ENCODE peak calls at places on chromosomes 11 and 22, in seven cellular contexts. One of them, this sample, is unnamed.

GRCh38 chr11:8283510-8284272 is 20.0 kb upstream of the LMO1 start:
- DNase-seq in Peyer's patch: peak; percentile 40
- DNase-seq in CD4-positive, CD25-positive, alpha-beta regulatory T cell: no peak
- DNase-seq in GM23338: peak; percentile 69
- DNase-seq in PC-3: no peak
- DNase-seq in CD8-positive, alpha-beta memory T cell: no peak
- DNase-seq in thoracic aorta: no peak
- DNase-seq in this sample: peak; percentile 76

GRCh38 chr11:87604350-87604749 is 566.6 kb downstream of the TMEM135 start:
- DNase-seq in Peyer's patch: no peak
- DNase-seq in CD4-positive, CD25-positive, alpha-beta regulatory T cell: no peak
- DNase-seq in GM23338: no peak
- DNase-seq in PC-3: no peak
- DNase-seq in CD8-positive, alpha-beta memory T cell: no peak
- DNase-seq in thoracic aorta: no peak
- DNase-seq in this sample: no peak

GRCh38 chr22:37326726-37327125 is 44.4 kb downstream of the CYTH4 start:
- DNase-seq in Peyer's patch: peak; percentile 83
- DNase-seq in CD4-positive, CD25-positive, alpha-beta regulatory T cell: no peak
- DNase-seq in GM23338: no peak
- DNase-seq in PC-3: peak; percentile 53
- DNase-seq in CD8-positive, alpha-beta memory T cell: no peak
- DNase-seq in thoracic aorta: no peak
- DNase-seq in this sample: no peak

GRCh38 chr11:126414615-126415014 is 59.1 kb downstream of the ST3GAL4 start:
- DNase-seq in Peyer's patch: no peak
- DNase-seq in CD4-positive, CD25-positive, alpha-beta regulatory T cell: no peak
- DNase-seq in GM23338: no peak
- DNase-seq in PC-3: peak; percentile 35
- DNase-seq in CD8-positive, alpha-beta memory T cell: no peak
- DNase-seq in thoracic aorta: peak; percentile 21
- DNase-seq in this sample: no peak

GRCh38 chr11:45113807-45114206 is 32.6 kb upstream of the PRDM11 start:
- DNase-seq in Peyer's patch: no peak
- DNase-seq in CD4-positive, CD25-positive, alpha-beta regulatory T cell: no peak
- DNase-seq in GM23338: no peak
- DNase-seq in PC-3: no peak
- DNase-seq in CD8-positive, alpha-beta memory T cell: no peak
- DNase-seq in thoracic aorta: no peak
- DNase-seq in this sample: no peak

GRCh38 chr11:10975287-10975721 is 117.5 kb upstream of the ZBED5 start:
- DNase-seq in Peyer's patch: no peak
- DNase-seq in CD4-positive, CD25-positive, alpha-beta regulatory T cell: no peak
- DNase-seq in GM23338: no peak
- DNase-seq in PC-3: no peak
- DNase-seq in CD8-positive, alpha-beta memory T cell: no peak
- DNase-seq in thoracic aorta: no peak
- DNase-seq in this sample: no peak

GRCh38 chr22:30270841-30271240 is 4.2 kb upstream of the OSM start:
- DNase-seq in Peyer's patch: no peak
- DNase-seq in CD4-positive, CD25-positive, alpha-beta regulatory T cell: no peak
- DNase-seq in GM23338: no peak
- DNase-seq in PC-3: no peak
- DNase-seq in CD8-positive, alpha-beta memory T cell: no peak
- DNase-seq in thoracic aorta: no peak
- DNase-seq in this sample: peak; percentile 94

GRCh38 chr22:44116755-44117684 is 63.7 kb upstream of the PARVG start:
- DNase-seq in Peyer's patch: no peak
- DNase-seq in CD4-positive, CD25-positive, alpha-beta regulatory T cell: no peak
- DNase-seq in GM23338: no peak
- DNase-seq in PC-3: no peak
- DNase-seq in CD8-positive, alpha-beta memory T cell: no peak
- DNase-seq in thoracic aorta: no peak
- DNase-seq in this sample: peak; percentile 73

GRCh38 chr11:17410606-17411379 is 22.3 kb upstream of the KCNJ11 start:
- DNase-seq in Peyer's patch: peak; percentile 53
- DNase-seq in CD4-positive, CD25-positive, alpha-beta regulatory T cell: no peak
- DNase-seq in GM23338: no peak
- DNase-seq in PC-3: no peak
- DNase-seq in CD8-positive, alpha-beta memory T cell: no peak
- DNase-seq in thoracic aorta: no peak
- DNase-seq in this sample: peak; percentile 45

GRCh38 chr11:76270387-76270786 is 64.1 kb upstream of the WNT11 start:
- DNase-seq in Peyer's patch: no peak
- DNase-seq in CD4-positive, CD25-positive, alpha-beta regulatory T cell: no peak
- DNase-seq in GM23338: no peak
- DNase-seq in PC-3: no peak
- DNase-seq in CD8-positive, alpha-beta memory T cell: no peak
- DNase-seq in thoracic aorta: no peak
- DNase-seq in this sample: no peak

GRCh38 chr11:10317776-10318526 is 13.1 kb downstream of the ADM start:
- DNase-seq in Peyer's patch: no peak
- DNase-seq in CD4-positive, CD25-positive, alpha-beta regulatory T cell: no peak
- DNase-seq in GM23338: no peak
- DNase-seq in PC-3: no peak
- DNase-seq in CD8-positive, alpha-beta memory T cell: no peak
- DNase-seq in thoracic aorta: no peak
- DNase-seq in this sample: no peak

GRCh38 chr11:77400306-77400705 is 73.6 kb downstream of the PAK1 start:
- DNase-seq in Peyer's patch: no peak
- DNase-seq in CD4-positive, CD25-positive, alpha-beta regulatory T cell: no peak
- DNase-seq in GM23338: no peak
- DNase-seq in PC-3: no peak
- DNase-seq in CD8-positive, alpha-beta memory T cell: no peak
- DNase-seq in thoracic aorta: no peak
- DNase-seq in this sample: no peak

GRCh38 chr22:37661160-37661924 is 2.8 kb downstream of the PDXP start:
- DNase-seq in Peyer's patch: no peak
- DNase-seq in CD4-positive, CD25-positive, alpha-beta regulatory T cell: no peak
- DNase-seq in GM23338: peak; percentile 28
- DNase-seq in PC-3: peak; percentile 35
- DNase-seq in CD8-positive, alpha-beta memory T cell: no peak
- DNase-seq in thoracic aorta: no peak
- DNase-seq in this sample: no peak

GRCh38 chr11:118438314-118438931 is 2.1 kb downstream of the KMT2A start:
- DNase-seq in Peyer's patch: no peak
- DNase-seq in CD4-positive, CD25-positive, alpha-beta regulatory T cell: peak; percentile 45
- DNase-seq in GM23338: peak; percentile 80
- DNase-seq in PC-3: peak; percentile 69
- DNase-seq in CD8-positive, alpha-beta memory T cell: peak; percentile 64
- DNase-seq in thoracic aorta: no peak
- DNase-seq in this sample: peak; percentile 75

GRCh38 chr11:69576069-69576782 is 64.7 kb upstream of the CCND1 start:
- DNase-seq in Peyer's patch: no peak
- DNase-seq in CD4-positive, CD25-positive, alpha-beta regulatory T cell: no peak
- DNase-seq in GM23338: no peak
- DNase-seq in PC-3: no peak
- DNase-seq in CD8-positive, alpha-beta memory T cell: no peak
- DNase-seq in thoracic aorta: no peak
- DNase-seq in this sample: no peak

GRCh38 chr22:36741204-36741793 is 34.6 kb downstream of the IFT27 start:
- DNase-seq in Peyer's patch: peak; percentile 7
- DNase-seq in CD4-positive, CD25-positive, alpha-beta regulatory T cell: no peak
- DNase-seq in GM23338: peak; percentile 60
- DNase-seq in PC-3: no peak
- DNase-seq in CD8-positive, alpha-beta memory T cell: no peak
- DNase-seq in thoracic aorta: no peak
- DNase-seq in this sample: no peak

GRCh38 chr22:50473855-50474671 is 772 bp downstream of the SBF1 start:
- DNase-seq in Peyer's patch: peak; percentile 74
- DNase-seq in CD4-positive, CD25-positive, alpha-beta regulatory T cell: no peak
- DNase-seq in GM23338: peak; percentile 54
- DNase-seq in PC-3: peak; percentile 10
- DNase-seq in CD8-positive, alpha-beta memory T cell: no peak
- DNase-seq in thoracic aorta: no peak
- DNase-seq in this sample: peak; percentile 86

GRCh38 chr11:22173532-22173931 is 19.4 kb upstream of the ANO5 start:
- DNase-seq in Peyer's patch: no peak
- DNase-seq in CD4-positive, CD25-positive, alpha-beta regulatory T cell: no peak
- DNase-seq in GM23338: no peak
- DNase-seq in PC-3: no peak
- DNase-seq in CD8-positive, alpha-beta memory T cell: no peak
- DNase-seq in thoracic aorta: no peak
- DNase-seq in this sample: no peak

GRCh38 chr11:30481385-30481784 is 104.8 kb downstream of the MPPED2 start:
- DNase-seq in Peyer's patch: no peak
- DNase-seq in CD4-positive, CD25-positive, alpha-beta regulatory T cell: no peak
- DNase-seq in GM23338: peak; percentile 38
- DNase-seq in PC-3: no peak
- DNase-seq in CD8-positive, alpha-beta memory T cell: no peak
- DNase-seq in thoracic aorta: no peak
- DNase-seq in this sample: no peak

GRCh38 chr11:88231894-88232482 is 56.7 kb upstream of the RAB38 start:
- DNase-seq in Peyer's patch: no peak
- DNase-seq in CD4-positive, CD25-positive, alpha-beta regulatory T cell: no peak
- DNase-seq in GM23338: peak; percentile 76
- DNase-seq in PC-3: peak; percentile 70
- DNase-seq in CD8-positive, alpha-beta memory T cell: no peak
- DNase-seq in thoracic aorta: no peak
- DNase-seq in this sample: no peak

GRCh38 chr11:17753153-17753552 is 18.6 kb downstream of the KCNC1 start:
- DNase-seq in Peyer's patch: peak; percentile 19
- DNase-seq in CD4-positive, CD25-positive, alpha-beta regulatory T cell: no peak
- DNase-seq in GM23338: no peak
- DNase-seq in PC-3: no peak
- DNase-seq in CD8-positive, alpha-beta memory T cell: no peak
- DNase-seq in thoracic aorta: no peak
- DNase-seq in this sample: peak; percentile 56

DNA sequence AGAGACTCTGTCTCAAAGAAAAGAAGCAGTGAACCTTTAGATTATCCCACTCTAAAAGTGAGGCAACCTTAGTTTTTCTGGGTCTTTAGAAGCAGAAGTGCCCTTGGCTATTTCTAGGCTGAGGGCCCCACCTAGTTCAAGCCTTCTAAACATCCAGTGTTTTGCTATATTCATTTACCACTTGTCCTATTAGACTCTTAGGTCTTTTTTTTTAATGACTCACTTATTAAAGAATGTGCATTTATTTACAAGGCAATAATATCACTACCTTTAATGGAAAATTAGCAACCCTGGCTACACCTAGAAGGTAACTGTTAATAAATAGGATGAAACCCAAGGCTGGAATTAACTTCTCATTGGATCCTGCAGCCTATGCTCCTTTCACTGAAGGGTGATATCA is 16.7 kb upstream of the EHF start:
- DNase-seq in Peyer's patch: no peak
- DNase-seq in CD4-positive, CD25-positive, alpha-beta regulatory T cell: no peak
- DNase-seq in GM23338: no peak
- DNase-seq in PC-3: peak; percentile 26
- DNase-seq in CD8-positive, alpha-beta memory T cell: no peak
- DNase-seq in thoracic aorta: no peak
- DNase-seq in this sample: no peak
- H3K4me1 ChIP-seq in Peyer's patch: peaks cover 55% of the 10 kb centered on the region
- H3K4me1 ChIP-seq in CD4-positive, CD25-positive, alpha-beta regulatory T cell: no peaks in the 10 kb centered on the region
- H3K4me1 ChIP-seq in GM23338: no peaks in the 10 kb centered on the region
- H3K4me1 ChIP-seq in PC-3: peaks cover 23% of the 10 kb centered on the region
- H3K4me1 ChIP-seq in CD8-positive, alpha-beta memory T cell: peaks cover 14% of the 10 kb centered on the region
- H3K4me1 ChIP-seq in thoracic aorta: no peaks in the 10 kb centered on the region
- H3K4me1 ChIP-seq in this sample: no peaks in the 10 kb centered on the region

GRCh38 chr11:94544582-94544831 is 786 bp downstream of the FUT4 start:
- DNase-seq in Peyer's patch: no peak
- DNase-seq in CD4-positive, CD25-positive, alpha-beta regulatory T cell: no peak
- DNase-seq in GM23338: no peak
- DNase-seq in PC-3: no peak
- DNase-seq in CD8-positive, alpha-beta memory T cell: no peak
- DNase-seq in thoracic aorta: no peak
- DNase-seq in this sample: no peak
- H3K4me1 ChIP-seq in Peyer's patch: peaks cover 49% of the 10 kb centered on the region
- H3K4me1 ChIP-seq in CD4-positive, CD25-positive, alpha-beta regulatory T cell: peaks cover 40% of the 10 kb centered on the region
- H3K4me1 ChIP-seq in GM23338: peaks cover 20% of the 10 kb centered on the region
- H3K4me1 ChIP-seq in PC-3: peaks cover 40% of the 10 kb centered on the region
- H3K4me1 ChIP-seq in CD8-positive, alpha-beta memory T cell: peaks cover 38% of the 10 kb centered on the region
- H3K4me1 ChIP-seq in thoracic aorta: peaks cover 36% of the 10 kb centered on the region
- H3K4me1 ChIP-seq in this sample: peaks cover 21% of the 10 kb centered on the region

DNA sequence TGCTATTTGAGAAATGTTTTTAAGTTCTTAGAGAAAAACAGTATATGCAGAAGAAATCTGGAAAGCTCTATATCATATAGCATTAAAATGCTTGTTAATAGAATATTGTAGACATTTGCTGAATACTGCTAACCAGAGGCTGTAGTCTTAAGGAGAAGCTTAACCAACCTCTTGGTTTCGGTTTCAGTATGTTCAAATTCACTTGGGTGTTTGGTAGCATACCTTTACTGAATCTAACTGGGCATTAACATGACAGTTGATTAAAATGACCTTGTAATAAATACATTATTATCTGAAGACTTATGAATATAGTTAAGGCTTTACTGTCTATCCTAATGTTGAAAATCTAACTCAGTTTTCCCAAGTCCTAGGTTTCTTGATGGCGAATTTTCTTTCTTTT is 5.4 kb downstream of the PCF11 start:
- DNase-seq in Peyer's patch: no peak
- DNase-seq in CD4-positive, CD25-positive, alpha-beta regulatory T cell: no peak
- DNase-seq in GM23338: no peak
- DNase-seq in PC-3: no peak
- DNase-seq in CD8-positive, alpha-beta memory T cell: peak; percentile 28
- DNase-seq in thoracic aorta: no peak
- DNase-seq in this sample: no peak
- H3K4me1 ChIP-seq in Peyer's patch: peaks cover 29% of the 10 kb centered on the region
- H3K4me1 ChIP-seq in CD4-positive, CD25-positive, alpha-beta regulatory T cell: peaks cover 45% of the 10 kb centered on the region
- H3K4me1 ChIP-seq in GM23338: peaks cover 8% of the 10 kb centered on the region
- H3K4me1 ChIP-seq in PC-3: peaks cover 15% of the 10 kb centered on the region
- H3K4me1 ChIP-seq in CD8-positive, alpha-beta memory T cell: peaks cover 43% of the 10 kb centered on the region
- H3K4me1 ChIP-seq in thoracic aorta: peaks cover 25% of the 10 kb centered on the region
- H3K4me1 ChIP-seq in this sample: peaks cover 81% of the 10 kb centered on the region

GRCh38 chr11:102148059-102148458 is 37.8 kb downstream of the YAP1 start:
- DNase-seq in Peyer's patch: no peak
- DNase-seq in CD4-positive, CD25-positive, alpha-beta regulatory T cell: no peak
- DNase-seq in GM23338: no peak
- DNase-seq in PC-3: no peak
- DNase-seq in CD8-positive, alpha-beta memory T cell: no peak
- DNase-seq in thoracic aorta: no peak
- DNase-seq in this sample: no peak

GRCh38 chr11:102144357-102145342 is 34.4 kb downstream of the YAP1 start:
- DNase-seq in Peyer's patch: no peak
- DNase-seq in CD4-positive, CD25-positive, alpha-beta regulatory T cell: no peak
- DNase-seq in GM23338: no peak
- DNase-seq in PC-3: peak; percentile 55
- DNase-seq in CD8-positive, alpha-beta memory T cell: no peak
- DNase-seq in thoracic aorta: no peak
- DNase-seq in this sample: no peak

GRCh38 chr11:102147031-102147430 is 36.8 kb downstream of the YAP1 start:
- DNase-seq in Peyer's patch: no peak
- DNase-seq in CD4-positive, CD25-positive, alpha-beta regulatory T cell: no peak
- DNase-seq in GM23338: no peak
- DNase-seq in PC-3: no peak
- DNase-seq in CD8-positive, alpha-beta memory T cell: no peak
- DNase-seq in thoracic aorta: no peak
- DNase-seq in this sample: no peak

GRCh38 chr11:102143867-102144266 is 33.6 kb downstream of the YAP1 start:
- DNase-seq in Peyer's patch: no peak
- DNase-seq in CD4-positive, CD25-positive, alpha-beta regulatory T cell: no peak
- DNase-seq in GM23338: no peak
- DNase-seq in PC-3: no peak
- DNase-seq in CD8-positive, alpha-beta memory T cell: no peak
- DNase-seq in thoracic aorta: no peak
- DNase-seq in this sample: no peak

DNA sequence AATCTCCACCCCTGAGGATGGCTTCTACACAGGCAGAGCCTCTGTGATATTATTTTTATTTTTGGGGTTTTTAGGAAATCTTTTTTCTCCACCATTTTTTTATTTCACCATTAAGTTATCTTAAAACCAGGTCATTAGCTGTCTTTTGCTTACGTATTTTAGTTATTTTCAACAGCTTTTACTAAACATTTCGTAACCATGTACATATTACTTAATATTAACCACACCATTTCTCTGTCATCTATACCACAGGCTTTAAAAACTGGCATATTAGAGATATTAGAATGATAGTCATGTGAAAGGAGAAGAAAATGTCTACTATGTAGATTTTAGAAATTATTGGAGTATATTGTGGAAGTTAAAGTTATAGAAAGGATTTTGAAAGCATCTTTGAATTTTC is 37.4 kb downstream of the YAP1 start:
- DNase-seq in Peyer's patch: no peak
- DNase-seq in CD4-positive, CD25-positive, alpha-beta regulatory T cell: no peak
- DNase-seq in GM23338: no peak
- DNase-seq in PC-3: no peak
- DNase-seq in CD8-positive, alpha-beta memory T cell: no peak
- DNase-seq in thoracic aorta: no peak
- DNase-seq in this sample: no peak
- H3K4me1 ChIP-seq in Peyer's patch: peaks cover 27% of the 10 kb centered on the region
- H3K4me1 ChIP-seq in CD4-positive, CD25-positive, alpha-beta regulatory T cell: no peaks in the 10 kb centered on the region
- H3K4me1 ChIP-seq in GM23338: peaks cover 8% of the 10 kb centered on the region
- H3K4me1 ChIP-seq in PC-3: peaks cover 12% of the 10 kb centered on the region
- H3K4me1 ChIP-seq in CD8-positive, alpha-beta memory T cell: no peaks in the 10 kb centered on the region
- H3K4me1 ChIP-seq in thoracic aorta: peaks cover 44% of the 10 kb centered on the region
- H3K4me1 ChIP-seq in this sample: peaks cover 16% of the 10 kb centered on the region

This sample was measured in spleen.